ENCODE peak calls at places on chromosomes 2 and 18, in eight cellular contexts. One of them, this sample, is unnamed.
A peak's percentile ranks its signal among the peaks of the same experiment; 100 is the strongest.

GRCh38 chr18:3478262-3478978 is 28.4 kb downstream of the TGIF1 start:
- DNase-seq in COR-L47: no peak
- DNase-seq in cardiac muscle cell: peak; percentile 86
- DNase-seq in GM03348: peak; percentile 41
- DNase-seq in non-pigmented ciliary epithelial cell: no peak
- DNase-seq in right cardiac atrium: no peak
- DNase-seq in posterior cingulate gyrus: no peak
- DNase-seq in foreskin keratinocyte: peak; percentile 60
- DNase-seq in this sample: no peak

GRCh38 chr2:191180712-191181111 is 29.9 kb upstream of the STAT4 start:
- DNase-seq in right cardiac atrium: peak; percentile 61
- DNase-seq in foreskin keratinocyte: peak; percentile 53
- DNase-seq in GM03348: peak; percentile 56
- DNase-seq in posterior cingulate gyrus: no peak
- DNase-seq in cardiac muscle cell: peak; percentile 60
- DNase-seq in non-pigmented ciliary epithelial cell: no peak
- DNase-seq in COR-L47: no peak
- DNase-seq in this sample: no peak

GRCh38 chr2:39875182-39875913 is 96.3 kb upstream of the THUMPD2 start:
- DNase-seq in foreskin keratinocyte: peak; percentile 73
- DNase-seq in cardiac muscle cell: peak; percentile 94
- DNase-seq in non-pigmented ciliary epithelial cell: peak; percentile 66
- DNase-seq in right cardiac atrium: peak; percentile 66
- DNase-seq in COR-L47: no peak
- DNase-seq in GM03348: peak; percentile 84
- DNase-seq in posterior cingulate gyrus: no peak
- DNase-seq in this sample: no peak

GRCh38 chr2:48221846-48222516 is 308.0 kb upstream of the STON1 start:
- DNase-seq in cardiac muscle cell: no peak
- DNase-seq in non-pigmented ciliary epithelial cell: no peak
- DNase-seq in foreskin keratinocyte: peak; percentile 53
- DNase-seq in COR-L47: no peak
- DNase-seq in posterior cingulate gyrus: no peak
- DNase-seq in right cardiac atrium: no peak
- DNase-seq in GM03348: no peak
- DNase-seq in this sample: no peak

GRCh38 chr2:240798327-240798905 is 21.6 kb downstream of the KIF1A start:
- DNase-seq in GM03348: no peak
- DNase-seq in right cardiac atrium: no peak
- DNase-seq in foreskin keratinocyte: no peak
- DNase-seq in non-pigmented ciliary epithelial cell: no peak
- DNase-seq in COR-L47: no peak
- DNase-seq in cardiac muscle cell: no peak
- DNase-seq in posterior cingulate gyrus: peak; percentile 61
- DNase-seq in this sample: no peak

GRCh38 chr2:56047136-56047535 is 123.6 kb upstream of the EFEMP1 start:
- DNase-seq in COR-L47: peak; percentile 82
- DNase-seq in non-pigmented ciliary epithelial cell: no peak
- DNase-seq in GM03348: no peak
- DNase-seq in foreskin keratinocyte: no peak
- DNase-seq in posterior cingulate gyrus: no peak
- DNase-seq in cardiac muscle cell: no peak
- DNase-seq in right cardiac atrium: no peak
- DNase-seq in this sample: no peak

GRCh38 chr2:24420373-24420772 is 60.0 kb upstream of the ITSN2 start:
- DNase-seq in GM03348: no peak
- DNase-seq in COR-L47: no peak
- DNase-seq in foreskin keratinocyte: no peak
- DNase-seq in cardiac muscle cell: no peak
- DNase-seq in posterior cingulate gyrus: no peak
- DNase-seq in right cardiac atrium: no peak
- DNase-seq in non-pigmented ciliary epithelial cell: no peak
- DNase-seq in this sample: no peak

GRCh38 chr2:201908901-201909300 is 102.6 kb downstream of the CDK15 start:
- DNase-seq in right cardiac atrium: no peak
- DNase-seq in COR-L47: no peak
- DNase-seq in GM03348: no peak
- DNase-seq in cardiac muscle cell: no peak
- DNase-seq in foreskin keratinocyte: no peak
- DNase-seq in non-pigmented ciliary epithelial cell: no peak
- DNase-seq in posterior cingulate gyrus: no peak
- DNase-seq in this sample: no peak

GRCh38 chr2:197786010-197786877 is 1.1 kb upstream of the BOLL start:
- DNase-seq in foreskin keratinocyte: no peak
- DNase-seq in posterior cingulate gyrus: peak; percentile 56
- DNase-seq in non-pigmented ciliary epithelial cell: no peak
- DNase-seq in right cardiac atrium: peak; percentile 62
- DNase-seq in GM03348: peak; percentile 31
- DNase-seq in cardiac muscle cell: no peak
- DNase-seq in COR-L47: no peak
- DNase-seq in this sample: peak; percentile 87

GRCh38 chr2:10169053-10169578 is 46.6 kb downstream of the RRM2 start:
- DNase-seq in non-pigmented ciliary epithelial cell: no peak
- DNase-seq in COR-L47: no peak
- DNase-seq in GM03348: no peak
- DNase-seq in foreskin keratinocyte: no peak
- DNase-seq in right cardiac atrium: no peak
- DNase-seq in cardiac muscle cell: no peak
- DNase-seq in posterior cingulate gyrus: peak; percentile 54
- DNase-seq in this sample: no peak

GRCh38 chr18:7919565-7919964 is 352.4 kb downstream of the PTPRM start:
- DNase-seq in GM03348: no peak
- DNase-seq in non-pigmented ciliary epithelial cell: no peak
- DNase-seq in foreskin keratinocyte: no peak
- DNase-seq in right cardiac atrium: no peak
- DNase-seq in COR-L47: no peak
- DNase-seq in posterior cingulate gyrus: no peak
- DNase-seq in cardiac muscle cell: no peak
- DNase-seq in this sample: no peak

GRCh38 chr2:174833737-174834136 is 69.5 kb upstream of the CHRNA1 start:
- DNase-seq in foreskin keratinocyte: peak; percentile 45
- DNase-seq in cardiac muscle cell: no peak
- DNase-seq in COR-L47: no peak
- DNase-seq in posterior cingulate gyrus: no peak
- DNase-seq in GM03348: no peak
- DNase-seq in right cardiac atrium: no peak
- DNase-seq in non-pigmented ciliary epithelial cell: no peak
- DNase-seq in this sample: no peak

GRCh38 chr2:67564076-67564475 is 166.9 kb downstream of the ETAA1 start:
- DNase-seq in GM03348: peak; percentile 56
- DNase-seq in right cardiac atrium: no peak
- DNase-seq in posterior cingulate gyrus: no peak
- DNase-seq in non-pigmented ciliary epithelial cell: no peak
- DNase-seq in cardiac muscle cell: peak; percentile 50
- DNase-seq in foreskin keratinocyte: no peak
- DNase-seq in COR-L47: no peak
- DNase-seq in this sample: no peak

GRCh38 chr2:72975017-72975416 is 57.7 kb downstream of the EMX1 start:
- DNase-seq in posterior cingulate gyrus: no peak
- DNase-seq in cardiac muscle cell: no peak
- DNase-seq in COR-L47: no peak
- DNase-seq in non-pigmented ciliary epithelial cell: no peak
- DNase-seq in GM03348: no peak
- DNase-seq in right cardiac atrium: no peak
- DNase-seq in foreskin keratinocyte: no peak
- DNase-seq in this sample: no peak

GRCh38 chr2:171319164-171319810 is 114.5 kb downstream of the METTL8 start:
- DNase-seq in foreskin keratinocyte: peak; percentile 18
- DNase-seq in GM03348: peak; percentile 39
- DNase-seq in COR-L47: no peak
- DNase-seq in non-pigmented ciliary epithelial cell: peak; percentile 32
- DNase-seq in cardiac muscle cell: peak; percentile 54
- DNase-seq in right cardiac atrium: no peak
- DNase-seq in posterior cingulate gyrus: no peak
- DNase-seq in this sample: peak; percentile 95

GRCh38 chr2:224241812-224242211 is 160.1 kb downstream of the FAM124B start:
- DNase-seq in COR-L47: no peak
- DNase-seq in GM03348: no peak
- DNase-seq in cardiac muscle cell: no peak
- DNase-seq in foreskin keratinocyte: no peak
- DNase-seq in non-pigmented ciliary epithelial cell: no peak
- DNase-seq in posterior cingulate gyrus: no peak
- DNase-seq in right cardiac atrium: no peak
- DNase-seq in this sample: peak; percentile 46